ENCODE peak calls at places on chromosomes 3 and 15, in eight cellular contexts. S, Q, A, I, F, J, B and H are unnamed samples.

GRCh38 chr15:88861621-88862020 is 33.7 kb downstream of the HAPLN3 start:
- DNase-seq in F (no peak), S (no peak), A (no peak), J (no peak), Q (no peak), B (no peak), I (no peak), H (no peak)

GRCh38 chr3:43499256-43499655 is 122.6 kb downstream of the ANO10 start:
- DNase-seq in F (no peak), I (no peak), A (no peak), B (no peak), J (no peak), S (no peak), Q (no peak), H (no peak)

GRCh38 chr3:10653866-10654611 is 148.7 kb upstream of the ATP2B2 start:
- DNase-seq in S (no peak), J (no peak), B (no peak), F (no peak), Q (no peak), A (no peak), I (no peak), H (no peak)

GRCh38 chr3:45064512-45065372 is 38.6 kb downstream of the CLEC3B start:
- DNase-seq in J (peak; percentile 41), F (peak; percentile 66), I (no peak), S (peak; percentile 74), Q (peak; percentile 37), B (no peak), A (peak; percentile 82), H (no peak)

GRCh38 chr3:151604941-151605340 is 128.8 kb upstream of the AADACL2 start:
- DNase-seq in S (no peak), Q (no peak), I (no peak), J (no peak), F (peak; percentile 17), A (no peak), B (no peak), H (no peak)

GRCh38 chr3:145519598-145520078 is 641.3 kb downstream of the PLOD2 start:
- DNase-seq in S (no peak), F (no peak), A (no peak), B (no peak), J (no peak), I (no peak), Q (no peak), H (no peak)

GRCh38 chr3:142566096-142566495 is 12.4 kb downstream of the ATR start:
- DNase-seq in Q (no peak), I (no peak), F (no peak), B (no peak), S (no peak), A (peak; percentile 51), J (no peak), H (no peak)

GRCh38 chr3:47799733-47800132 is 3.2 kb upstream of the DHX30 start:
- DNase-seq in F (no peak), Q (no peak), S (no peak), B (peak; percentile 42), I (peak; percentile 14), A (no peak), J (no peak), H (no peak)

GRCh38 chr3:37544105-37544504 is 317.6 kb upstream of the CTDSPL start:
- DNase-seq in J (no peak), B (no peak), I (no peak), Q (no peak), A (no peak), S (no peak), F (no peak), H (no peak)

GRCh38 chr3:189566550-189566949 is 64.6 kb upstream of the TP63 start:
- DNase-seq in A (no peak), I (no peak), F (no peak), S (no peak), J (no peak), B (no peak), Q (no peak), H (no peak)

GRCh38 chr15:90160781-90161727 is 40.1 kb upstream of the SEMA4B start:
- DNase-seq in A (no peak), I (no peak), Q (no peak), F (no peak), J (no peak), B (peak; percentile 23), S (no peak), H (no peak)

GRCh38 chr3:172018364-172018763 is 21.0 kb upstream of the FNDC3B start:
- DNase-seq in B (no peak), S (no peak), J (no peak), Q (no peak), I (no peak), F (no peak), A (no peak), H (no peak)

GRCh38 chr3:126523745-126524428 is at the start of gene CHST13:
- DNase-seq in Q (peak; percentile 75), J (no peak), A (peak; percentile 30), B (peak; percentile 51), I (peak; percentile 56), F (peak; percentile 8), S (peak; percentile 33), H (no peak)

GRCh38 chr15:46127361-46127874 is 492.6 kb downstream of the SQOR start:
- DNase-seq in F (peak; percentile 19), I (no peak), B (no peak), Q (no peak), J (peak; percentile 61), S (peak; percentile 50), A (no peak), H (no peak)

GRCh38 chr3:11739712-11740111 is 96.0 kb upstream of the VGLL4 start:
- DNase-seq in B (no peak), I (no peak), Q (peak; percentile 35), S (peak; percentile 37), A (no peak), J (no peak), F (no peak), H (no peak)

GRCh38 chr3:40771112-40771511 is 246.4 kb downstream of the ZNF621 start:
- DNase-seq in J (no peak), B (no peak), S (no peak), A (no peak), F (no peak), Q (no peak), I (no peak), H (no peak)

GRCh38 chr3:40765884-40766283 is 241.1 kb downstream of the ZNF621 start:
- DNase-seq in S (peak; percentile 41), B (no peak), I (no peak), J (no peak), Q (no peak), A (no peak), F (peak; percentile 48), H (no peak)

GRCh38 chr3:40766396-40766795 is 241.6 kb downstream of the ZNF621 start:
- DNase-seq in I (no peak), S (no peak), A (no peak), Q (no peak), J (no peak), F (no peak), B (no peak), H (no peak)

GRCh38 chr3:40768536-40768935 is 243.8 kb downstream of the ZNF621 start:
- DNase-seq in B (peak; percentile 12), I (no peak), A (no peak), S (no peak), F (no peak), J (no peak), Q (no peak), H (no peak)

GRCh38 chr3:40770046-40770445 is 245.3 kb downstream of the ZNF621 start:
- DNase-seq in S (no peak), F (no peak), B (no peak), A (no peak), I (no peak), Q (no peak), J (no peak), H (no peak)
- H3K4me3 ChIP-seq in S (no peak overlapping the region), F (no peak overlapping the region), B (no peak overlapping the region), A (no peak overlapping the region), I (no peak overlapping the region), Q (no peak overlapping the region), J (no peak overlapping the region), H (no peak overlapping the region)

DNA sequence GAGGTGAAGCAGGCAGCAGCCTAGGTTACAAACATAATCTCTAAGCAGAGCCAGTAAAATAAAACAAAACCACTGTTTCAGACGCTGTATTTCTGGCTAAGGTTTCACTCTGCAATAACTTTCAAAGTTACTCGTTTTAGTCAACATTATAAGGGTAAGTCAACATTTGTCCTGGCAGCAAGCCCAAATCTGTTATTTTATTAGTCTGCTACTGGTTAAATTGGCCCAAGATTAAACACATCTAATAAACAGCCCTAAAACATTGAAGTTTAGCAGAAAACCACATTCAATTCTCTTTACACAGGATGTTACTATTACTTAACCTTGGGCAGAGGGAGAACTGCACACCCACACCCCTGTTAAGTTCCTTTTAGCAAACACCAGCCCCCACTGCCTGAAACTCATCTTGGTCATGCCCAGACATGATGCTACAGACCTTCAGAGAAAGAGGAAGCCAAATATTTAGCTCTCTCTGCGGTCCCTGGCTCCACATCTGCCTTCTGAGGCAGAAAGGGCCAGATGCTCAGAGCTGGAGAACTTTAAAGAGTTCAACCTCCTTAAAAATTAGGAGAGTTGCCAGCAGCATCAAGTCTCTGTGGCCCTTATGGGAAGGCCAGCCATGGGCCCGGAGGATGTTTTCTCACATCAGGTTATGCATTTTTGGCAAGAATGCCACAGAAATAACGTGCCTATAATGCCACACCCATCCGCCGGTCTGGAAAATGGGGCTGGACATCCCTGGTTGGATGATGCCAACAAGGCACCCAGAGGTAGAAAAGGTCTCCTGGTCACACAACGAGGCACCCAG is 17.9 kb downstream of the ARHGEF3 start:
- DNase-seq in F (peak; percentile 94), B (peak; percentile 66), I (no peak), J (peak; percentile 66), S (peak; percentile 91), Q (peak; percentile 62), A (peak; percentile 82), H (peak; percentile 28)
- H3K4me3 ChIP-seq in F (no peak overlapping the region), B (no peak overlapping the region), I (no peak overlapping the region), J (no peak overlapping the region), S (no peak overlapping the region), Q (peak overlapping the region; percentile 16), A (no peak overlapping the region), H (no peak overlapping the region)

DNA sequence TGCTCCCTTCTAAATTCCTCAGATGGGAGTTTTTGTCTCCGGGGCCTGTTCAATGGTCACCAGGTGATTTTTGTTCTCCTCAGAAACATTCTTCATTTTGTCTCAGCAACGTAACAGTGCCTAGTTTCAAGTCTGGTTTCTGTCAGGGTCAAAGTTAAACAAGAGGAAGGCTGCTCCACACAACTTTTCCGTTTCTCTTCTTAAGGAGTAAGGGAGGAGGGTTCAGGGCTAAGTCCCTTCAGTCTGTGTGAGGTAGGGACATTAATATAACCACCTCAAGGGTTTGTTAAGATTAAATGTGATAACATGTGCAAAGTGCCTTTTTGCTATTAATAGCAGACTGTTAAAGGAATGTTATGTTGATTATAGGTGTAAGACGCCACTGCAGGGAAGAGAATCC is 41.8 kb downstream of the HOMER2 start:
- DNase-seq in A (no peak), B (no peak), Q (no peak), S (no peak), J (no peak), I (no peak), F (no peak), H (no peak)
- H3K4me3 ChIP-seq in A (no peak overlapping the region), B (no peak overlapping the region), Q (no peak overlapping the region), S (no peak overlapping the region), J (no peak overlapping the region), I (no peak overlapping the region), F (no peak overlapping the region), H (no peak overlapping the region)

DNA sequence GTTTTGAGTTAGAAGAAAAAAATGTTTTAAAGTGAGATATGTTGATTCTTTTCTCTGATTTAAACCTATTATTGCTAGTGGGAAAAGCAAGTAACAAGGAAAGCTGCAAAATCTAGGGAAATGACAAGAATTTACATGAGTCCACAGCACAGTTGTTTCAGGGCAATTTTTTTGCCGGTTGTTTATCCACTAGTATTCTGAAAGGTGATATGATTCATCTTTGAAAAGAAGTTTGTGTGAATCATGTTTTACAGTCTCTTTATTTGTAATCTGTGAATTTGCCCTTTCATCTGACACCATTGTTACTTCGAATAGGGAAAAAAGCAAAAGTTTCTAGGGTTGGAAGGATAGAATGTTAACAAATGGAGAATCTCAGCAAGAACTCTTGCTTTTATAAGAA is 894.7 kb downstream of the OTOL1 start:
- DNase-seq in S (peak; percentile 45), J (peak; percentile 35), F (peak; percentile 67), A (peak; percentile 47), I (no peak), Q (no peak), B (peak; percentile 42), H (peak; percentile 4)
- H3K4me3 ChIP-seq in S (no peak overlapping the region), J (no peak overlapping the region), F (no peak overlapping the region), A (peak overlapping the region; percentile 6), I (no peak overlapping the region), Q (no peak overlapping the region), B (no peak overlapping the region), H (no peak overlapping the region)